ENCODE peak calls at places on chromosomes 3 and 15, in six cellular contexts. Y is SK-N-SH, M is AG04450, V is cardiac muscle cell, U is uterus, P is stomach. G is an unnamed sample. For H3K27me3, the result is how much of the 10 kb centered on the place peaks cover.

GRCh38 chr3:55654123-55654787 is 167.1 kb upstream of the WNT5A start:
- DNase-seq in Y (no peak), U (no peak), M (no peak), P (no peak), V (no peak), G (no peak)

GRCh38 chr15:22806156-22806555 is 19.7 kb downstream of the NIPA1 start:
- DNase-seq in P (no peak), Y (no peak), U (no peak), M (no peak), V (no peak), G (no peak)

GRCh38 chr3:66367979-66368378 is 132.8 kb downstream of the LRIG1 start:
- DNase-seq in M (no peak), V (no peak), Y (no peak), U (no peak), P (no peak), G (no peak)

GRCh38 chr3:148173836-148174235 is 523.9 kb upstream of the AGTR1 start:
- DNase-seq in M (no peak), U (no peak), Y (no peak), V (no peak), P (no peak), G (peak)

GRCh38 chr15:84988909-84989644 is 7.4 kb downstream of the PDE8A start:
- DNase-seq in U (no peak), P (no peak), V (no peak), Y (no peak), M (no peak), G (no peak)

GRCh38 chr3:37295925-37296324 is 121.5 kb upstream of the LRRFIP2 start:
- DNase-seq in U (no peak), Y (no peak), P (no peak), V (no peak), M (no peak), G (peak)

GRCh38 chr15:101326462-101327146 is 31.6 kb upstream of the SNRPA1 start:
- DNase-seq in U (no peak), V (no peak), M (no peak), P (no peak), Y (no peak), G (no peak)

GRCh38 chr15:60120100-60120499 is 116.0 kb downstream of the FOXB1 start:
- DNase-seq in Y (no peak), M (no peak), U (no peak), V (no peak), P (no peak), G (no peak)

GRCh38 chr15:37096878-37097568 is 3.3 kb downstream of the MEIS2 start:
- DNase-seq in M (no peak), V (no peak), Y (peak), U (peak), P (no peak), G (no peak)

GRCh38 chr3:3170998-3171397 is 8.5 kb downstream of the CRBN start:
- DNase-seq in P (no peak), U (no peak), Y (peak), M (no peak), V (peak), G (no peak)

GRCh38 chr3:30688776-30689175 is 82.4 kb downstream of the TGFBR2 start:
- DNase-seq in P (no peak), Y (no peak), V (no peak), U (no peak), M (peak), G (peak)

GRCh38 chr3:129795596-129795995 is 97.9 kb downstream of the TMCC1 start:
- DNase-seq in Y (no peak), P (no peak), V (no peak), M (no peak), U (no peak), G (peak)

GRCh38 chr3:127015282-127016042 is 32.5 kb downstream of the PLXNA1 start:
- DNase-seq in Y (peak), V (no peak), U (no peak), M (no peak), P (no peak), G (no peak)

DNA sequence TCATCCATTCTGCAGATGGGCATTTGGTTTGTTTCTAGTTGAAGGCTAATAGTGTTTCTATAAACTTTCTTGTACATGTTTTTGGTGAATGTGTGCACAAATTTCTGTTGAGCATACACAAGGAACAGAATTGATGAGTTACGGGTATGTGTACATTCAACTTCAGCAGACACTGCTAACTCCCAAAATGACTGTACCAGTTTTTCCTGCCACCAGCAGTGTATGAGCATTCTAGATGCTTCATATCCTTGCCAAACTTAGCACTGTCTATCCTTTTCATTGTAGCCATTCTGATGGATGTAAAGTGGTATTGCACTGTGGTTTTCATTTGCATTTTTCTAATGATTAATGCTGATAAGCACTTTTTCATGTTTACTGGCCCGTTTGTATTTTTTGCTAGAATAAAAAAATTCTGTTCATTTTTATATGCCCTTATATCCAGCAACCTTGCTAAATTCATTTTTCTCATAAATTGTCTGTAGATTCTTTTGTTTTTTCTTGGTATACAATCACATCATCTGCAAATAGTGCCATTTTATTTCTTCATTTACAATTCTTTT is 110.2 kb downstream of the ATP1B3 start:
- DNase-seq in Y (no peak), M (no peak), V (no peak), U (no peak), P (no peak), G (no peak)
- H3K27me3 ChIP-seq in Y (under half), M (under half), V (under half), U (under half), P (under half), G (under half)

DNA sequence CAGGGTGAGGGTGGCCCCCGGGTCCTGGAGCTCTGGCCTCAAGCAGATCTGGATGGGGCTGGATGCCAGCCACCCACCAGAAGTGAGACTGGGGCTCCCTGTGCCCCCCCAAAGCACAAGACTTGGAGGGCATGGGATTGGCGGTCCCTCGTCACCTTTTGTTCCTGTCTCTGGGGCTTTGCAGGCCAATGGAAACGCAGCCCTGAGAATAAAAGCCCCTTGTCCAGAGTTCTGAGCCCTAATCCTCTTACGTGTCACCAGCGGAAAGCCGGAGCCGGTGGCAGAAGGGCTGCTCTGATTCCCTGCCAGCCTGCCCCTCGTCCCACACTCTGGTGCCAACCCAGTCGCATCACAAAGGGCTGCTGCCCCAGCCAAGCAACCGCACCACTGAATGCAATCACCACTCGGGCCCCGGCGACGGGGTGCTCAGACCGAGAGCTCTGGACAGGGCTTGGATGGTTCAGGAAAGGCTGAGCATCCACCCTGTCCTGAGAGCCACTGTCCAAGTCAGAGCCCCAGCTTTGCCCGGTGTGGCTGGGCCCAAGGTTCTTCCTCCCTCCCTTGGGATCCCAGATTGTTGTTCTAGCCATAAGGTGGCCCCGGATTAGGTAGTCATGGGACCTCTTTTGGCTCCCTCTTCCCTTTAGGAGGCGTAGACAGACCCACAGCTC is 22.8 kb upstream of the ELP6 start:
- DNase-seq in V (no peak), P (no peak), M (no peak), Y (no peak), U (no peak), G (no peak)
- H3K4me3 ChIP-seq in V (no peak), P (no peak), M (no peak), Y (no peak), U (no peak), G (no peak)

DNA sequence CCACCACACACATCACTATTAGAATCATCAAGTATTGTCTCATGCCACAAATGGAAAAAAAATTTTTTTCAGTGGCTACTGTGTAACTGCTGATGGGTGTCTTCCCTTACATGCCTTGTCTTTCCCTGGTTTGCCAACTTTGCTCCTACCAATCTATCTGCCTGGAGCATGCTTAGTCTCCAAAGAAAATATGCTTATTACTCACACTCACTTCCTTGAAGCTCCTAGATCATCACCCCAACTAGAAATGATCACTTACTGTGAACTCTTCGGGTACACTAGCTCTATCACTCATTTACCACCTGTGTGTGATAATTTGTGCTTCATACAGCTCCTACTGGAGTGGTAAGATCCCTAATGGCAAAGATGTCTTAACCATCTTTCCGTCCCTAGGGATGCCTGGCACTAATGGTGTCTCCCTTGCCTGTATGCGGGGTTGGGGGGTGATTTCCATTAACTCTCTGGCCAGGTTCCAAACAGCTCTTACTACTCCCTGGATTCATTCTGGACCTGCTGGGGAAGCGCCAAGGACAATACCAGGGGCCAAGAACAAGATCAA is 799 bp downstream of the VPS33B start:
- DNase-seq in V (no peak), M (no peak), Y (peak), P (no peak), U (no peak), G (peak)
- H3K27ac ChIP-seq in V (peak), M (no peak), Y (peak), P (peak), U (peak), G (no peak)

GRCh38 chr3:42118762-42119361 is 27.7 kb downstream of the TRAK1 start:
- DNase-seq in Y (peak), U (no peak), P (peak), M (no peak), V (peak), G (peak)
- H3K27me3 ChIP-seq in Y (under half), U (under half), P (under half), M (under half), V (under half), G (under half)

DNA sequence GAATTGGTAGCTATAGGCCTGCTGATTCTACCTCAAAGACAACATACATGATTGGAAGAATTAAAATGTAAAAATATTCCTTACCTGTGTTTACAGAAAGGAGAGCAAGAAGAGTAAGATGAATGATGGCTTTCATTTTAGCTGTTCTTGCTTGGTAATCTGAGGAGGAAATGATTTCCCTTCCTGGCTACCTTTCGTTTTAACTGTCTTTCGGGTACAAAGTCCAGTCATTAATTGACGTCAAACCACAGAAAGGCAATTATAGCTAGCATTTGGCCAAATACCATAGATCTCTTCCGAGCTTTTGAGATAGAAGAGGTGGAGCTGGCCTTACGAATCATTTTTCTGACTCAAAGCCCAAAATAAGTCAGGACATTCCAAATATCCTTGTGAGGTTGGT is at the start of gene MUC13:
- DNase-seq in Y (no peak), M (no peak), P (no peak), V (no peak), U (no peak), G (no peak)
- H3K4me3 ChIP-seq in Y (no peak), M (no peak), P (no peak), V (no peak), U (no peak), G (no peak)

GRCh38 chr3:195732951-195733350 is 12.2 kb downstream of the MUC20 start:
- DNase-seq in U (no peak), P (no peak), Y (no peak), M (no peak), V (no peak), G (no peak)

GRCh38 chr3:195739561-195740111 is 18.9 kb downstream of the MUC20 start:
- DNase-seq in M (no peak), V (no peak), Y (no peak), P (no peak), U (no peak), G (no peak)

GRCh38 chr3:195735036-195735695 is 14.4 kb downstream of the MUC20 start:
- DNase-seq in M (no peak), Y (no peak), V (no peak), U (no peak), P (no peak), G (no peak)

GRCh38 chr3:195738274-195739044 is 17.7 kb downstream of the MUC20 start:
- DNase-seq in P (no peak), M (no peak), V (no peak), Y (no peak), U (no peak), G (no peak)

DNA sequence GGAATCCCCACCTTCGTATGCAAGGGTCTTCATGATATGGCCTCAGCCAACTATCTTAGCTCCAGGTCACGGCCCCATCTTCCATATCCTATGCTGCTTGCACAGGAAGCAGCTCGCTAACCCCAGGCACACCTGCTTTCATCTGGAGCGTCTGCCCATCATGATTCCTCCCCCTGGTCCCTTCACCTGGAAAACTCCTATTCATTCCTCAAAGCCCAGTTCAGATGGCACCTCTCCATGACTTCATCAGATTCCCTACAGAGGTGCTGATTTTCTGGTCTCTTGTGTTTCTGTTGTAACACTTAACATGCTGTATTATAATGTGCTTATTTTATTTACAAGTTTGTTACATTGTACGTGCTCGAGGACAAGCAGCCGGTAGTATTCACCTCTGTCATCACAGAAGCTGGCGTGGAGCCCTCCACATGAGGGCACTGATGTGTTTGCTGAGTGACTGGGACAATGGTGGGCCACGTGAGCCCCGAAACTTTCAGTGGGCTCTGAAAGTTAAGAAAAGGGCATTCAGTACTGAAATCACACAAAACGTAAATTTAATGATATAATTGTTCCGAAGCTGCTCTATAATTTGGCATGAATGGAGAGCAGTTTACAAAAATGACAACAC is 16.2 kb downstream of the MUC20 start:
- DNase-seq in Y (no peak), P (no peak), U (no peak), M (no peak), V (no peak), G (no peak)
- H3K27ac ChIP-seq in Y (no peak), P (no peak), U (no peak), M (no peak), V (no peak), G (no peak)

GRCh38 chr3:138935505-138935863 is 11.5 kb downstream of the FOXL2 start:
- DNase-seq in P (no peak), V (no peak), Y (no peak), U (no peak), M (no peak), G (no peak)

GRCh38 chr3:138933981-138934691 is 12.8 kb downstream of the FOXL2 start:
- DNase-seq in Y (no peak), M (no peak), V (no peak), U (no peak), P (no peak), G (no peak)

GRCh38 chr3:138935864-138936762 is 10.8 kb downstream of the FOXL2 start:
- DNase-seq in U (peak), Y (peak), P (peak), M (no peak), V (peak), G (peak)

GRCh38 chr3:138936763-138937689 is 9.9 kb downstream of the FOXL2 start:
- DNase-seq in Y (peak), V (no peak), P (no peak), U (no peak), M (no peak), G (no peak)

GRCh38 chr3:138933068-138933668 is 13.8 kb downstream of the FOXL2 start:
- DNase-seq in Y (no peak), U (no peak), M (no peak), P (no peak), V (no peak), G (no peak)
- H3K27me3 ChIP-seq in Y (half or more), U (under half), M (half or more), P (under half), V (half or more), G (under half)

DNA sequence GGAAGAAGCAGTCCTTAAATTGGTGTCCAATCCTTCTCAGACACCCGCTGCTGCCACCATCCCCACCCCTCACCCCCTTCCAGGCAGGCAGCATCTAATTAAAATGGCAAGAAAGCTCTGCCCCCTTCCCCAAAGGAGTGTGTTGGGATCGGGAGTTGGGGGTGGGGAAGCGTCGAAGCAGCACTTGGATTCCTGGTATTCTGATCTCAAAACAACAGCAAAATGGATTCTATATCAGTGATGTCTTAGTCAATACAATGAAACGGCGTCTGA is 1.4 kb downstream of the TNIK start:
- DNase-seq in U (no peak), V (peak), M (no peak), P (no peak), Y (peak), G (no peak)
- H3K4me3 ChIP-seq in U (peak), V (peak), M (peak), P (peak), Y (peak), G (peak)

GRCh38 chr3:8712045-8712870 is 21.3 kb upstream of the CAV3 start:
- DNase-seq in P (no peak), U (no peak), V (no peak), Y (no peak), M (no peak), G (no peak)

GRCh38 chr3:8705575-8705974 is 28.0 kb upstream of the CAV3 start:
- DNase-seq in P (no peak), Y (no peak), U (no peak), V (no peak), M (no peak), G (no peak)

GRCh38 chr3:8712871-8713360 is 20.7 kb upstream of the CAV3 start:
- DNase-seq in Y (no peak), M (no peak), P (no peak), V (no peak), U (no peak), G (no peak)

GRCh38 chr3:8709801-8710524 is 23.6 kb upstream of the CAV3 start:
- DNase-seq in M (no peak), U (no peak), Y (no peak), P (peak), V (no peak), G (no peak)

GRCh38 chr3:8709287-8709686 is 24.3 kb upstream of the CAV3 start:
- DNase-seq in P (no peak), U (no peak), Y (no peak), V (no peak), M (no peak), G (no peak)
- H3K27ac ChIP-seq in P (no peak), U (no peak), Y (no peak), V (no peak), M (no peak), G (no peak)